ENCODE peak calls at places on chromosome 1, in ten cellular contexts. I is cardiac muscle cell, X is A549, F is uterus, C is heart left ventricle, S is GM23248, W is mammary epithelial cell, N is sigmoid colon, H is aorta, M is upper lobe of right lung. B is an unnamed sample. For H3K4me1, the result is how much of the 10 kb centered on the place peaks cover.

GRCh38 chr1:96059276-96059675 is 662.3 kb upstream of the PTBP2 start:
- DNase-seq in I (no peak), X (no peak), F (no peak), C (no peak), S (no peak), W (no peak), N (no peak), H (no peak), M (no peak), B (no peak)

GRCh38 chr1:98839840-98840239 is 164.8 kb downstream of the PLPPR5 start:
- DNase-seq in I (no peak), X (no peak), F (no peak), C (no peak), S (peak), W (no peak), N (no peak), H (no peak), M (no peak), B (no peak)

GRCh38 chr1:49197081-49197480 is 420.4 kb upstream of the BEND5 start:
- DNase-seq in I (no peak), X (no peak), F (no peak), C (no peak), S (peak), W (peak), N (no peak), H (no peak), M (no peak), B (no peak)

GRCh38 chr1:184861755-184862336 is 107.2 kb upstream of the EDEM3 start:
- DNase-seq in I (no peak), X (no peak), F (no peak), C (no peak), S (no peak), W (no peak), N (no peak), H (no peak), M (no peak), B (no peak)

GRCh38 chr1:7366286-7366954 is 404.7 kb upstream of the VAMP3 start:
- DNase-seq in I (no peak), X (no peak), F (no peak), C (peak), S (no peak), W (no peak), N (no peak), H (peak), M (no peak), B (no peak)

GRCh38 chr1:201702936-201703335 is 126.0 kb upstream of the IPO9 start:
- DNase-seq in I (peak), X (no peak), F (peak), C (no peak), S (peak), W (no peak), N (peak), H (no peak), M (no peak), B (no peak)

GRCh38 chr1:2990376-2991115 is 30.7 kb upstream of the ACTRT2 start:
- DNase-seq in I (no peak), X (no peak), F (no peak), C (peak), S (no peak), W (no peak), N (peak), H (no peak), M (no peak), B (no peak)

GRCh38 chr1:183753464-183753891 is 51.4 kb upstream of the RGL1 start:
- DNase-seq in I (no peak), X (no peak), F (no peak), C (no peak), S (no peak), W (peak), N (no peak), H (no peak), M (no peak), B (no peak)

GRCh38 chr1:208058212-208059155 is 147.6 kb upstream of the CD34 start:
- DNase-seq in I (no peak), X (no peak), F (no peak), C (no peak), S (no peak), W (no peak), N (no peak), H (no peak), M (no peak), B (no peak)

GRCh38 chr1:231663211-231663792 is 36.7 kb downstream of the DISC1 start:
- DNase-seq in I (no peak), X (no peak), F (no peak), C (no peak), S (peak), W (no peak), N (no peak), H (no peak), M (no peak), B (no peak)

DNA sequence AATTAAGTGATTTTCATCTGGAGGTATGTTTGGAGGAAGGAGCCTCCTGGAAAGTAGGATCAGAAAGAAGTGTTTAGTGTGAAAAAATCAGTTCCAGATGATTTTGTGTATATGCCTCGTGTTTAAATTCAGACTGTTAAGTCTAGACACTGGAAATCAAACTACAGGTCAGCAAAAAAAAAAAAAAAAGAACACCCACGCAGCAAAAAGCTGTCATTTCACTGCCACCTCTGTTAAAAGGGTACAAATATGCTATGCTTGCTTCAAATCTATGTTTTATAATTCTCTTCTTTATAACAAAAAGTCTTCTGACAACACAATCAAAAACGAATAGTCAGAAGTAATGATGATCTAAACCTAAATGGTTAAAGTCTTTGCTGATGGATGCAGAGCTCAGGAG is 439.0 kb downstream of the SMYD3 start:
- DNase-seq in I (no peak), X (no peak), F (no peak), C (no peak), S (no peak), W (no peak), N (no peak), H (no peak), M (no peak), B (no peak)
- H3K27ac ChIP-seq in I (no peak), X (no peak), F (no peak), C (no peak), S (peak), W (no peak), N (no peak), H (no peak), M (no peak), B (no peak)

DNA sequence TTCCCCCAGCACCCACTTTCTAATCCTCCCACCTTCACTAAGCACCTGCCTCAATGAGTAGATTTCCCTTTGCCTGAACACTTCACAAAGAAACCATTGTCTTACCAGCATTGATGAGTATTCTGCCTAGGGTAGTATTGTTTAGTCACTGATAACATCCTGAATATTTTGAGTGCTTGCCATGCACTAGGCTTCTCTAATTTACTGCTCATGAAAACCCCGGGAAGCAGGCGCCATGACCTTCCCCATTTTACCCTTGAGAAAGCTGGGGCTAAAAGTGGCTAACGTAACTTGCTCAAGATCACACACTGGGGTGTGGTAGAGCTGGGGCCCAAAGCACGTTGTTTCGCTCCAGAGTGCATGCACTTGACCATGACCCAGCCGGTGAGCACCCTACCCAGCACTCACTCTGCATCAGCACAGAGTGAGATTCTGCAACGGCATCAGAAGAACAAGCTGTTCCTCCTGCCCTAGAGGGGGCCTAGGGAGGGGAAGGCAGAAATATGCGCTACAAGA is 10.6 kb upstream of the F3 start:
- DNase-seq in I (no peak), X (no peak), F (no peak), C (peak), S (no peak), W (peak), N (no peak), H (no peak), M (peak), B (peak)
- H3K4me1 ChIP-seq in I (under half), X (under half), F (under half), C (under half), S (under half), W (half or more), N (under half), H (under half), M (under half), B (under half)

DNA sequence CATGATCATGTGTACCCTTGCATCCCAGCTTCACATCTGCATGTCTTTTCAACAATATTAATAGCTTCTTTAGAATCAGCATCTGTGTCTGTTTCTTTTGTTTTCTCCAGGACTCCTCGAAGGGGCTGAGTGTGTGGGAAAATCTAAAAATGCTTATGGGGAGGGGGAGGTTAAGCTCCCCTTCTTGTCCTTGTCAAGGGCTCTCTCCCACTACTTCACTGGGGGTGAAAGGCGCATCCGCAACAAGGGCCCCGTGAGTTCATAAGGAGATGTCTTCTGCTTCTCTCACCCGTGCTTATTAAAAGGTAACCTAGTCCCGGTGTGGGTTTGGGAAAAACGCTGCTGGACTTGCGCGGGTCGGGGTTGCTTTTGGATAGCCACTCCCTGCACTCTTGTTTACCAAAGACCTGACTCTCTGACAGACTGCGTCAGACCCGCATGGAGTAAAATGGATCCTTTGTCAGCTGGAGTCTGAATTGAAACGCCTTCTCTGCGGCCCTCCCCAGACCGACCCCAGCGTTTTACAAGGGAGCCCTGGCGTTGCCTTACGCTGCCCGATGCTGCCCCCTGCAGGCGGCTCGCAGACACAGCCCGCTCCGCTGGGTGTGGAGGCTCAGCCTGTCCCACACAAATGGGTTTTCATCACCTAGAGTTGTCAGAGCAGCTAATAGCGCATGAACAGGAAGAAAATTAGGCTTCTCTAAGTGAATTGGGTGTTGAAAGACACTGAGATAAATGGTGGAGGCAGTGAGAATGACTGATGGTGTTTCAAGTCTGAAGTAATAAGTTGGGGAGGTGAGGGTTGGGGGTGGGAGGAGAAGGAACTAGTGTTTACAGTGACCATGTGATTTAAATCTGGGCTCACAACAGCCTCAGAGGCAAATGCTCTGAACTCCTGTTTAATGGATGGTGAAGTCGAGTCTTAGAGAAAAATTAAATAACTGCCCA is 53.9 kb downstream of the IER5 start:
- DNase-seq in I (peak), X (peak), F (peak), C (peak), S (peak), W (peak), N (peak), H (peak), M (peak), B (peak)
- H3K27ac ChIP-seq in I (no peak), X (peak), F (peak), C (no peak), S (peak), W (peak), N (peak), H (no peak), M (no peak), B (no peak)

DNA sequence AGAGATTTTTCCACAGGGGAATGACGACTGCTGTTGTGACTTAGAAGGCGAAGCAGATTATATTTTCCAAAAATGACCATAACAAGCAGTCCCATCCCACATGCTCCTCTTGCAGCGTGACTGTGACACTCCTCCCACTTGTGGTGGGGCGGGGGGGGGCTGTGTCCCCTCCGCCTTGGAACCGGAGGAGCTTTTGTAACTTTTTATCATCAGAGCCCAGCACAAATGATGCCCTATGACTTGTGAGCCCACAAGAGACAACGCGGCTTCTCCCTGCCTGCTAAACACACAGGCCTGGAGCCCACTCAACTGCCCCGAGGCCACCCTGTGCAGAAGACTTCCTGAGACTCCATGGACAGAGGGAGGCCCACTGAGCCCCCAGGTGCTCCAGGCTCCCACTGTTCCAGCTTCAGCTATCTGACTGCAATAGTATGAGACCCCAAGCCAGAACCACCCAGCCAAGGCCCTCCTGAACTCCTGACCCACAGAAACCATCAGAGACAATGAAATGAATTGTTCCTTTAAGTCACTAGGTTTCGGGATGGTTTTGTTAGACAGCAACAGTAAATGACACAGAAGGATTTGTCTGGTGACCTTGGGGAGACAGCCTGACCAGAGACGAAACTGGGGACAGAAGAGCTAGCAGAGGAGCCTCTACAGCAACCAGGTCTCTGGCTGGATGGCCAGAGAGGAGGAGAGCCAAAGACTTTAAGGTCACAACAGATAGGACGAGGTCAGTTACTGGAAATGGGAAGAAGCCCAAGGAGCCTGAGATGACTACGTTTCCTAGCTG is 58.8 kb downstream of the CAPZB start:
- DNase-seq in I (no peak), X (no peak), F (peak), C (no peak), S (peak), W (no peak), N (peak), H (no peak), M (no peak), B (no peak)
- H3K4me1 ChIP-seq in I (under half), X (under half), F (under half), C (half or more), S (half or more), W (under half), N (half or more), H (under half), M (half or more), B (half or more)

DNA sequence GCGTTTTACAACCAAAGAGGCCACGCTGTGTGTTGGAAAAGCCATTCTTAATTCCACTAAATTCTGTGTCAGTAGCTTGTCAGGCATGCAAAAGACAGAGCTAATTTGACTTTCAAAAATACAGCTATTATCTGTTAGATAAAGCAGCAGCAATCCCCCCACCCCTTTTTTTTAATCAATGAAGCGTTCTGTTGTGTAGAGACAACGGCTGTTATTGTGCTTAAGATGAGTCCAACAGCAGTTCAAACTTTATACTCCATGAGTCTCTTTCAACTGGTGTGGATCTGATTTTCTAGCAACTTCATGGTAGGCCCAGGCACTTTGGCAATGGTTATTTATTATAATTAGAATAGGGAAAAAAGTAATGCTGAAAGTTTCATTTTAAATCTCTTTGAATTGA is 43.6 kb downstream of the PLA2G4A start:
- DNase-seq in I (no peak), X (no peak), F (no peak), C (no peak), S (no peak), W (no peak), N (no peak), H (no peak), M (no peak), B (no peak)
- H3K27ac ChIP-seq in I (no peak), X (no peak), F (no peak), C (no peak), S (no peak), W (no peak), N (peak), H (no peak), M (no peak), B (no peak)

DNA sequence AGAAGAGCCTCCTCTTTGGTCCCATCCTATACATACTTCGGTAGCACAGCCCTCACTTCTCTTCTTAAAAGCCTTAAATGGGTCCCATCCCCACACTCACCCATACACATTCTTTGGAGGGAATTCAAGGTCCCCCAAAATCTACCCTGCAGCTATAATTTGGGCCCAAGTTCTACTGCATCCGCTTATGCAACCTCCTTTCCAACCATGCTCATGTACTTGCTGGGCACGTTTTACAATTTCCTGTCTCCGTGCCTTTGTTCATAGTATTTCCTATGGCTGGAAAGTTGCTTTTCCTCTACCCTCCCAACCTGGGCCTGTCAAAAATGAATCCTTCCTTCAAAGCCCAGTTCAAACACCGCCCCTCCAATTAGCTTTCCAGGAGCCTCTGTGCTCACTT is 99.7 kb downstream of the SLC45A1 start:
- DNase-seq in I (no peak), X (no peak), F (no peak), C (no peak), S (no peak), W (no peak), N (no peak), H (no peak), M (no peak), B (no peak)
- H3K4me1 ChIP-seq in I (under half), X (under half), F (under half), C (half or more), S (under half), W (under half), N (half or more), H (under half), M (half or more), B (half or more)